ENCODE peak calls at places on chromosomes 6 and 20, in six cellular contexts. U is SK-N-SH, D is left lung, O is heart right ventricle, V is H9, B is HepG2. W is an unnamed sample.

GRCh38 chr20:35269055-35269781 is 8.7 kb downstream of the MMP24OS start:
- DNase-seq in B (peak), O (peak), V (peak), U (peak), D (peak), W (peak)

GRCh38 chr6:729646-730320 is 36.8 kb upstream of the EXOC2 start:
- DNase-seq in O (no peak), U (no peak), D (no peak), B (no peak), V (no peak), W (no peak)

GRCh38 chr20:48451401-48451800 is 376.4 kb downstream of the PREX1 start:
- DNase-seq in U (no peak), V (no peak), O (no peak), D (no peak), B (no peak), W (no peak)

GRCh38 chr20:46406986-46407670 is 713 bp upstream of the ELMO2 start:
- DNase-seq in U (peak), D (peak), V (no peak), B (peak), O (peak), W (peak)

GRCh38 chr6:116386581-116387299 is 16.0 kb downstream of the DSE start:
- DNase-seq in U (no peak), B (no peak), D (no peak), V (no peak), O (no peak), W (no peak)

GRCh38 chr6:95658896-95659295 is 81.6 kb downstream of the MANEA start:
- DNase-seq in B (no peak), O (no peak), V (no peak), D (no peak), U (no peak), W (no peak)

GRCh38 chr20:43844778-43845614 is 69.7 kb upstream of the TOX2 start:
- DNase-seq in U (no peak), O (no peak), D (no peak), V (no peak), B (no peak), W (no peak)

GRCh38 chr20:22796465-22797077 is 212.2 kb upstream of the FOXA2 start:
- DNase-seq in U (no peak), B (no peak), V (no peak), O (no peak), D (no peak), W (no peak)

GRCh38 chr6:3484240-3484639 is 27.4 kb upstream of the SLC22A23 start:
- DNase-seq in B (no peak), D (no peak), U (no peak), V (no peak), O (no peak), W (no peak)

GRCh38 chr20:13006825-13007224 is 1.9 kb upstream of the SPTLC3 start:
- DNase-seq in O (no peak), B (no peak), V (no peak), D (no peak), U (no peak), W (no peak)

GRCh38 chr6:158808918-158809678 is 10.1 kb downstream of the EZR start:
- DNase-seq in V (no peak), B (peak), D (no peak), O (no peak), U (no peak), W (no peak)

GRCh38 chr20:31835554-31835953 is 9.8 kb downstream of the FOXS1 start:
- DNase-seq in O (no peak), B (no peak), D (no peak), V (no peak), U (no peak), W (no peak)

GRCh38 chr20:62732766-62733165 is 24.1 kb downstream of the NTSR1 start:
- DNase-seq in B (no peak), U (no peak), D (peak), V (no peak), O (no peak), W (peak)

GRCh38 chr6:37602360-37602759 is 95.3 kb downstream of the MDGA1 start:
- DNase-seq in O (no peak), B (no peak), U (no peak), D (no peak), V (no peak), W (no peak)

GRCh38 chr20:63893999-63894357 is 948 bp upstream of the DNAJC5 start:
- DNase-seq in B (no peak), O (no peak), V (no peak), D (no peak), U (no peak), W (no peak)

GRCh38 chr6:159935633-159936032 is 33.2 kb upstream of the IGF2R start:
- DNase-seq in U (no peak), V (no peak), D (no peak), B (no peak), O (no peak), W (no peak)

GRCh38 chr20:24100370-24101011 is 111.9 kb upstream of the GGTLC1 start:
- DNase-seq in D (no peak), B (peak), O (peak), V (no peak), U (peak), W (peak)

GRCh38 chr6:158758941-158759479 is 60.2 kb downstream of the EZR start:
- DNase-seq in B (no peak), D (no peak), O (no peak), V (no peak), U (no peak), W (no peak)

GRCh38 chr20:6870559-6870958 is 103.1 kb downstream of the BMP2 start:
- DNase-seq in D (no peak), B (no peak), V (no peak), U (no peak), O (no peak), W (no peak)

GRCh38 chr6:6686748-6687601 is 98.5 kb downstream of the LY86 start:
- DNase-seq in V (peak), U (peak), O (peak), D (peak), B (peak), W (peak)

GRCh38 chr6:10420546-10421507 is 6.0 kb upstream of the TFAP2A start:
- DNase-seq in O (no peak), U (no peak), D (no peak), V (peak), B (no peak), W (no peak)

GRCh38 chr6:129860901-129861665 is at the start of gene TMEM244:
- DNase-seq in U (no peak), B (no peak), V (no peak), O (no peak), D (no peak), W (no peak)

GRCh38 chr6:1607557-1608221 is 2.0 kb upstream of the FOXC1 start:
- DNase-seq in O (no peak), D (no peak), B (peak), V (peak), U (no peak), W (no peak)

GRCh38 chr20:12180107-12180661 is 262.5 kb downstream of the BTBD3 start:
- DNase-seq in B (no peak), D (no peak), U (peak), V (no peak), O (peak), W (no peak)

GRCh38 chr20:62795023-62795761 is 1.1 kb upstream of the MRGBP start:
- DNase-seq in U (peak), B (peak), D (peak), O (no peak), V (peak), W (peak)

GRCh38 chr6:67952121-67952520 is 683.0 kb upstream of the ADGRB3 start:
- DNase-seq in O (no peak), D (no peak), V (no peak), B (no peak), U (no peak), W (no peak)

GRCh38 chr20:6178537-6178936 is 55.7 kb upstream of the FERMT1 start:
- DNase-seq in D (no peak), V (no peak), U (peak), O (peak), B (peak), W (no peak)

GRCh38 chr6:57265755-57266221 is 43.7 kb upstream of the RAB23 start:
- DNase-seq in O (no peak), U (no peak), B (no peak), D (no peak), V (no peak), W (no peak)

GRCh38 chr6:21455071-21455470 is 138.5 kb upstream of the SOX4 start:
- DNase-seq in U (no peak), V (no peak), O (no peak), B (no peak), D (no peak), W (no peak)

GRCh38 chr6:34970962-34971361 is 81.9 kb downstream of the ANKS1A start:
- DNase-seq in B (no peak), O (no peak), D (no peak), U (no peak), V (no peak), W (no peak)

GRCh38 chr6:71468841-71469750 is 180.5 kb downstream of the OGFRL1 start:
- DNase-seq in O (peak), V (no peak), U (no peak), D (no peak), B (no peak), W (no peak)

GRCh38 chr6:82872092-82872635 is 193.5 kb downstream of the UBE3D start:
- DNase-seq in V (no peak), O (no peak), B (peak), D (no peak), U (no peak), W (no peak)

GRCh38 chr6:83509416-83509815 is 2.9 kb upstream of the PRSS35 start:
- DNase-seq in O (no peak), U (no peak), D (no peak), V (no peak), B (no peak), W (no peak)

GRCh38 chr20:47727909-47728361 is 57.3 kb downstream of the SULF2 start:
- DNase-seq in D (peak), B (no peak), U (no peak), V (no peak), O (no peak), W (no peak)

GRCh38 chr6:136628996-136629395 is 78.8 kb upstream of the MAP7 start:
- DNase-seq in U (no peak), D (no peak), B (no peak), O (no peak), V (no peak), W (no peak)

GRCh38 chr20:57685134-57685851 is 24.5 kb downstream of the PMEPA1 start:
- DNase-seq in O (peak), V (no peak), B (no peak), D (no peak), U (peak), W (no peak)

GRCh38 chr6:126341126-126341525 is 1.2 kb downstream of the CENPW start:
- DNase-seq in B (no peak), D (no peak), V (no peak), O (no peak), U (no peak), W (no peak)

GRCh38 chr6:81003156-81003555 is 749.3 kb downstream of the TENT5A start:
- DNase-seq in B (no peak), O (no peak), D (no peak), V (no peak), U (no peak), W (no peak)

GRCh38 chr6:163332575-163332974 is 81.9 kb upstream of the QKI start:
- DNase-seq in V (no peak), U (no peak), O (no peak), D (no peak), B (no peak), W (no peak)

GRCh38 chr6:43246301-43247114 is 3.2 kb downstream of the TTBK1 start:
- DNase-seq in O (peak), D (peak), B (peak), U (peak), V (peak), W (peak)
- H3K27ac ChIP-seq in O (peak), D (peak), B (no peak), U (peak), V (no peak), W (peak)

DNA sequence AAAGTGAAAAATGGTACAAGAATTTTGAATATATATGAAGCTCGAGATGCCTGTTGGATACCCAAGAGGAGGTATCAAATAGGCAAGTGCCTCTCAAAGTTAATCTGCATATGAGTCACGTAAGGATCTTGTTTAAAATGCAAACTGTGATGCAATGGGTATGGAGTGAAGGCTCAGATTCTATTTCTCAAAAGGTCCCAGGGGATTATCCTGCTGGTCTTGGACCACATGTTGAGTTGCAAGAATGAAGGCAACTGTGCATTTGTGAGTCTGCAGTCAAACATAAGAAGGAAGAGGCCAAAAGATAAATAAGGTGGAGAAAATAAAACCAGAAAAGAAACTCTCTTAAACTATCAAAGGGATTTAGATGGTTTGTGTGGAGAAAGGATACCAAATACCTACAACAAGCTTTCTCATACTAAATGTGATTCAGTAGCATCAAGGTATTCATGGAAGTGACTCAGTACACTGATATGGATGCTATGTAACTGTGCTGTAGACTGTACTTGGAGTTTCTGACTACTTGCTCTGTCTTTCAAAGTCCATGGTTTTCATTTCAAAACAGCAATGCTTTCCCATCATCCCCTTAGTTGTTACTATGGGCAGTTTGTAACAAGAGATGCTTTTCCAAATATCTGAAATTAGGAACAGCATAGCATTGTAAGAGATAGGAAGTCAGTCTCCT is 106.3 kb downstream of the GFRAL start:
- DNase-seq in D (no peak), U (no peak), O (no peak), B (no peak), V (no peak), W (no peak)
- H3K27ac ChIP-seq in D (no peak), U (no peak), O (no peak), B (no peak), V (no peak), W (no peak)

DNA sequence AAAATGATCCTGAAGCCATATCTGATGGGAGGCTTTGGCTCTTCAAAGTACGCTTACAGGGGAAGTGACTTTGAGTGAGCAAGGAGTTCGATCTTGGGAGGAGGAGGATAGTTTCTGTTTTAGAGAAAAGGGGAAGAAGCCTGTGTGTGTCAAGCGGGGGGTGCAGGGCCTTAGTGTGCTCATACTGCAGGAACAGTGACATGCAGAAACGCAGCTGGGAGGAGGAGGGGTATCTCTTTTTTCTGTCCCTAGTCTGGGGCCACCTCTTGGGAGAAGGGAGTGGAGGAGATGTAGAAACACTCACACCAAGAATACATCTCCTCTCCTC is 19.8 kb downstream of the SIRPD start:
- DNase-seq in D (peak), U (no peak), O (peak), V (no peak), B (no peak), W (peak)
- H3K27ac ChIP-seq in D (peak), U (no peak), O (peak), V (no peak), B (no peak), W (peak)

DNA sequence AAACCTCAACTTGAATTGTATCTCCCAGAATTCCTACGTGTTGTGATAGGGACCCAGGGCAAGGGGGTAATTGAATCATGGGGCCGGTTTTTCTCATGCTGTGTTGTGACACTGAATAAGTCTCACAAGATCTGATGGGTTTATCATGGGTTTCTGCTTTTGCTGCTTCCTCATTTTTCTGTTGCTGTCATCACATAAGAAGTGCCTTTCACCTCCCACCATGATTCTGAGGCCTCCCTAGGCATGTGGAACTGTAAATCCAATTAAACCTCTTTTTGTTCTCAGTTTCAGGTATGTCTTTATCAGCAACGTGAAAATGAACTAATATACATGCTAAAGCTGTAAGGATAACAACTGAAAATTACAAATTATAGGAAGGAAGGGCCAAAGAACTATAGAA is 88.3 kb downstream of the CDYL start:
- DNase-seq in V (no peak), O (no peak), U (no peak), B (no peak), D (no peak), W (no peak)
- H3K27ac ChIP-seq in V (no peak), O (no peak), U (no peak), B (no peak), D (no peak), W (no peak)